ENCODE peak calls at places on chromosome 17, in six cellular contexts. I, E, H, K, T and W are unnamed samples.

GRCh38 chr17:78972507-78973105 is 7.1 kb downstream of the LGALS3BP start:
- DNase-seq in T (no peak), I (no peak), E (no peak), H (no peak), K (no peak), W (no peak)

GRCh38 chr17:28698253-28698941 is 13.3 kb downstream of the PROCA1 start:
- DNase-seq in K (no peak), I (peak), H (peak), T (no peak), E (no peak), W (no peak)

GRCh38 chr17:47279062-47279801 is 25.6 kb downstream of the ITGB3 start:
- DNase-seq in H (peak), K (no peak), I (no peak), E (peak), T (no peak), W (peak)

GRCh38 chr17:31388770-31389672 is 2.5 kb upstream of the RAB11FIP4 start:
- DNase-seq in E (no peak), K (no peak), H (peak), I (peak), T (no peak), W (no peak)

GRCh38 chr17:62963296-62963695 is 2.7 kb upstream of the TANC2 start:
- DNase-seq in H (no peak), T (no peak), I (peak), K (no peak), E (no peak), W (no peak)

GRCh38 chr17:81519284-81520020 is 6.9 kb upstream of the ACTG1 start:
- DNase-seq in K (no peak), H (peak), T (peak), I (peak), E (no peak), W (no peak)

GRCh38 chr17:28747801-28748750 is 4.3 kb downstream of the TRAF4 start:
- DNase-seq in T (no peak), H (no peak), I (no peak), K (no peak), E (no peak), W (no peak)

GRCh38 chr17:82077617-82078358 is 12.2 kb upstream of the DUS1L start:
- DNase-seq in E (peak), I (no peak), T (no peak), K (no peak), H (no peak), W (no peak)

GRCh38 chr17:7444682-7445010 is 215 bp upstream of the CHRNB1 start:
- DNase-seq in K (no peak), H (no peak), T (no peak), I (no peak), E (no peak), W (no peak)

GRCh38 chr17:68595986-68596385 is 5.2 kb downstream of the FAM20A start:
- DNase-seq in E (no peak), K (no peak), H (no peak), T (no peak), I (no peak), W (no peak)

GRCh38 chr17:437545-437944 is 84.9 kb upstream of the RPH3AL start:
- DNase-seq in T (no peak), E (no peak), I (no peak), K (no peak), H (no peak), W (no peak)

GRCh38 chr17:6098050-6098449 is 27.9 kb downstream of the WSCD1 start:
- DNase-seq in T (no peak), E (no peak), H (no peak), K (no peak), I (no peak), W (no peak)

GRCh38 chr17:81553616-81554181 is 1.5 kb upstream of the FAAP100 start:
- DNase-seq in I (peak), E (no peak), T (no peak), K (no peak), H (no peak), W (no peak)

GRCh38 chr17:10775740-10776333 is 28.1 kb downstream of the TMEM238L start:
- DNase-seq in E (no peak), K (no peak), I (no peak), H (no peak), T (no peak), W (no peak)

GRCh38 chr17:1239210-1239609 is 31.0 kb upstream of the BHLHA9 start:
- DNase-seq in E (no peak), K (no peak), H (no peak), T (no peak), I (no peak), W (no peak)

GRCh38 chr17:81690066-81690465 is 6.3 kb downstream of the HGS start:
- DNase-seq in K (no peak), E (no peak), T (no peak), I (no peak), H (no peak), W (no peak)

GRCh38 chr17:29563816-29564215 is 3.0 kb downstream of the ABHD15 start:
- DNase-seq in K (no peak), E (no peak), I (no peak), T (peak), H (peak), W (no peak)

GRCh38 chr17:601462-602303 is 113.0 kb downstream of the VPS53 start:
- DNase-seq in H (no peak), I (no peak), E (no peak), K (no peak), T (no peak), W (peak)

GRCh38 chr17:2711608-2712299 is at the start of gene CLUH:
- DNase-seq in K (peak), H (peak), I (peak), T (peak), E (peak), W (peak)

GRCh38 chr17:17030515-17031211 is 11.6 kb upstream of the MPRIP start:
- DNase-seq in H (no peak), I (no peak), E (no peak), K (no peak), T (no peak), W (no peak)

GRCh38 chr17:1231456-1231855 is 38.8 kb upstream of the BHLHA9 start:
- DNase-seq in H (peak), K (no peak), E (no peak), I (no peak), T (peak), W (peak)

GRCh38 chr17:4908711-4909496 is 6.0 kb upstream of the CHRNE start:
- DNase-seq in K (no peak), H (peak), E (peak), I (peak), T (peak), W (peak)

GRCh38 chr17:27293359-27293897 is 486 bp upstream of the WSB1 start:
- DNase-seq in T (no peak), K (no peak), H (no peak), E (no peak), I (no peak), W (no peak)

GRCh38 chr17:15943971-15944719 is 785 bp upstream of the ADORA2B start:
- DNase-seq in I (no peak), E (no peak), T (no peak), K (no peak), H (no peak), W (no peak)

GRCh38 chr17:29709861-29710849 is 87.4 kb upstream of the CORO6 start:
- DNase-seq in I (no peak), H (no peak), T (no peak), K (no peak), E (no peak), W (no peak)

GRCh38 chr17:72714357-72714966 is 378.0 kb downstream of the SLC39A11 start:
- DNase-seq in H (no peak), I (no peak), K (no peak), T (no peak), E (no peak), W (no peak)

GRCh38 chr17:48497103-48497502 is 33.7 kb downstream of the HOXB1 start:
- DNase-seq in T (no peak), E (no peak), K (no peak), I (no peak), H (no peak), W (no peak)

GRCh38 chr17:78132086-78132676 is 1.6 kb downstream of the TMC8 start:
- DNase-seq in I (no peak), T (peak), H (peak), E (peak), K (peak), W (peak)

GRCh38 chr17:14330492-14330920 is 29.6 kb downstream of the HS3ST3B1 start:
- DNase-seq in K (no peak), I (no peak), T (no peak), H (no peak), E (no peak), W (peak)

GRCh38 chr17:7851438-7852261 is 3.2 kb upstream of the TMEM88 start:
- DNase-seq in E (peak), H (peak), K (no peak), I (peak), T (peak), W (peak)

GRCh38 chr17:7842380-7842949 is 8.4 kb downstream of the KDM6B start:
- DNase-seq in H (peak), E (peak), T (peak), I (peak), K (no peak), W (no peak)

GRCh38 chr17:6660101-6660500 is 8.5 kb downstream of the C17orf100 start:
- DNase-seq in E (no peak), H (no peak), T (no peak), I (no peak), K (no peak), W (no peak)

GRCh38 chr17:19378416-19379293 is at the start of gene MAPK7:
- DNase-seq in T (no peak), E (no peak), I (no peak), H (no peak), K (no peak), W (no peak)

GRCh38 chr17:78962345-78962983 is 17.3 kb downstream of the LGALS3BP start:
- DNase-seq in I (no peak), K (no peak), E (no peak), H (peak), T (peak), W (no peak)

GRCh38 chr17:6568186-6568758 is 11.9 kb upstream of the PITPNM3 start:
- DNase-seq in I (no peak), H (peak), T (peak), E (no peak), K (no peak), W (no peak)

GRCh38 chr17:62611308-62611707 is 16.2 kb upstream of the MRC2 start:
- DNase-seq in I (no peak), T (no peak), H (no peak), E (no peak), K (no peak), W (no peak)

GRCh38 chr17:57819273-57819672 is 30.6 kb downstream of the MRPS23 start:
- DNase-seq in T (no peak), H (no peak), K (no peak), E (no peak), I (no peak), W (no peak)

GRCh38 chr17:57817299-57817698 is 32.5 kb downstream of the MRPS23 start:
- DNase-seq in K (no peak), I (no peak), E (no peak), T (no peak), H (no peak), W (no peak)

GRCh38 chr17:57819867-57820266 is 30.0 kb downstream of the MRPS23 start:
- DNase-seq in H (no peak), T (no peak), I (no peak), E (no peak), K (no peak), W (no peak)

GRCh38 chr17:57823469-57824401 is 26.1 kb downstream of the MRPS23 start:
- DNase-seq in E (no peak), I (no peak), K (no peak), T (no peak), H (no peak), W (no peak)

DNA sequence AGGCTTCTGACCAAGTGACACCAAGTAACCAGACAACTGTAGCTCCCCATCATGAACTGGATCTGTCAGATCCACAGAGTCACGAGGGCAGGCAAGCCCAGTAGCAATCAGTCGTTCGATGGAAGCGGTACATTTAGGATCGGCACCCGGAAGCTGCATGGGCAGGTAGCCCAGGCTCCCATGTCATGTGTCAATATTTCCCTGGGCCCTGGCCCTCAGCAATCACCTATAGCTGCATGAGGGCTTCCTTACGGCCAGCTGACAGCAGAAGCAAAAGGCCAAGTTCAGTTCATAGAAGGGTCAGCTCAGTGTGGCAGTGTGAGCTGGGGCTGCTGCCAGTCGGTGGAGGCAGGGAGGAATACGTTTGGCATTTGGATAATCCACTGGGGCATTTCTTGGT is 31.8 kb downstream of the MRPS23 start:
- DNase-seq in H (peak), I (no peak), K (no peak), E (no peak), T (no peak), W (no peak)
- H3K4me3 ChIP-seq in H (no peak), I (no peak), K (no peak), E (no peak), T (no peak), W (no peak)

GRCh38 chr17:75945202-75945601 is 4.4 kb upstream of the FBF1 start:
- DNase-seq in T (no peak), E (no peak), I (no peak), K (no peak), H (no peak), W (no peak)

GRCh38 chr17:75942473-75942872 is 1.6 kb upstream of the FBF1 start:
- DNase-seq in H (no peak), E (no peak), T (no peak), K (no peak), I (no peak), W (no peak)

GRCh38 chr17:75941442-75941819 is 589 bp upstream of the FBF1 start:
- DNase-seq in H (no peak), T (peak), E (no peak), K (no peak), I (no peak), W (no peak)

GRCh38 chr17:75937652-75938051 is 3.2 kb downstream of the FBF1 start:
- DNase-seq in I (no peak), H (no peak), T (no peak), K (no peak), E (no peak), W (no peak)

GRCh38 chr17:75940727-75941441 is at the start of gene FBF1:
- DNase-seq in H (peak), E (peak), I (peak), K (peak), T (peak), W (peak)
- TF ChIP-seq CTCF in H (no peak), E (no peak), I (no peak), K (no peak), T (no peak), W (no peak)

GRCh38 chr17:50137050-50137449 is 7.1 kb upstream of the SAMD14 start:
- DNase-seq in E (no peak), T (no peak), K (no peak), H (no peak), I (no peak), W (no peak)

GRCh38 chr17:50134206-50135110 is 4.5 kb upstream of the SAMD14 start:
- DNase-seq in E (no peak), K (no peak), I (no peak), H (no peak), T (no peak), W (no peak)

GRCh38 chr17:50136096-50136687 is 6.2 kb upstream of the SAMD14 start:
- DNase-seq in H (no peak), I (no peak), T (no peak), E (no peak), K (no peak), W (no peak)

GRCh38 chr17:50133769-50134099 is 3.8 kb upstream of the SAMD14 start:
- DNase-seq in I (no peak), E (no peak), T (no peak), H (no peak), K (no peak), W (no peak)

GRCh38 chr17:50135316-50136095 is 5.5 kb upstream of the SAMD14 start:
- DNase-seq in I (no peak), E (no peak), T (no peak), K (no peak), H (no peak), W (no peak)
- TF ChIP-seq POLR2A in I (no peak), E (no peak), T (no peak), K (no peak), H (no peak), W (no peak)

GRCh38 chr17:61595418-61595817 is 4.4 kb upstream of the NACA2 start:
- DNase-seq in I (no peak), E (no peak), K (no peak), H (no peak), T (no peak), W (no peak)
- H3K4me3 ChIP-seq in I (no peak), E (no peak), K (no peak), H (no peak), T (no peak), W (no peak)

DNA sequence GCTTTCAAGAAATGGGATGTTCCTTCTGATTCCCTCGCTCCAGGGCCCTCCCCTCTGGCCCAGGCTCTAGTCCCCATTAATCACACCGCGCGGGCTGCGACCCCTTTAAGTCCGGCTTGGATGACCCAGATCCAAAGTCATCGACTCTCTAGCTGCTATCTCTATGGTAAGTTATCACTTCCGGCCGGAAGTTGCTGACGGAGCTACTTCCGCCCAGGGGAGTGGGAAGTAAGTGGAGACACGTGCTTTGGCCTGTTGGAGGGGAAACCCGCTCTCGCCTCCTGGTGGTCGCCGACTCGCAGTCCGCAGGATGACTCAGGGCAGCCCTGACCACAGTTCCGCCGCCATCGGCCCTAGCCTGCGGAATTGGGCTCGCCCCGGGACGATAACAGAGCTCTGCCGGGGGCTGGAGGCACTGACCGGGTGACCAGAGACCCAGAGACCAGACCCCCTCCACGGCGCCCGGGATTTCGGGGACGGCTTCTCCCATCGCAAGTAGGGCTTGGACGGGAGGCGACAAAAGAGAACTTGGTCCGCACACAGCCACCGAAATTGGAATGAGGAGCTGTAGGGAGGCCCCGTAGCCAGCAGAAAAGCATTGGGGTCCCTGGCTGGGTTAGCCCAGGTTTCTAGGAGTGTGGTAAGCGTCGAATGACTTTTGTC is 52.2 kb upstream of the SEC14L1 start:
- DNase-seq in K (peak), E (peak), H (peak), T (peak), I (peak), W (peak)
- TF ChIP-seq CTCF in K (peak), E (peak), H (peak), T (peak), I (peak), W (peak)

DNA sequence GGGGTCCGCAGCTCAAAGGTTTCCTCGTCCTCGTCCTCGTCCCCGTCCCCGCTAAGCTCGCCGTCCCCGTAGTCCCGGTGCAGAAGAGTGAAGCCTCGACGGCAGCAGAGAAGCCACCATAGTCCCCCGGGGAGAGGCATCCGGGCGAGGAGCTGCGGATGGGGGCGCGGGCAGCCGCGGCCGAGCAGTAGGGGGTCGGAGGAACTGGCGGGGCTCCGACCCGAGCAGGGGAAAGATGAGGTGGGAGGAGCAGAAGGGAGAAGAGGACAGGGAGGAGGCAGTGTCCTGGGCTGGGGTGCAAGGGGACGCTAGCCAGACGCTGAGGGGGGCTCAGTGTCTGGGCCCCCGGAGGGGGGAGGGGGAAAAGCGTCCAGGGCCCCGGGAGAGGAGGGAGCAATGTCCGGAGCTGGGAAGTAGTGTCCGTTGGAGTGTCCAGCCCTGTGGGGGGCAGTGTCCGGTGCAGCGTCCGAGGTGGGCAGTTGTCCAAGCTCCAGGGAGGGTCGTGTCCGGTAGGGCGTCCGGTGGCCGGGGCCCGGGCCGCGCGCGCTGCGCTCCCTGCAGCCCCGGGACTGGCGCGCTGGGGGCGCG is at the start of gene PLEKHH3:
- DNase-seq in E (no peak), K (no peak), H (no peak), I (no peak), T (peak), W (peak)
- TF ChIP-seq POLR2A in E (peak), K (no peak), H (peak), I (peak), T (no peak), W (peak)

DNA sequence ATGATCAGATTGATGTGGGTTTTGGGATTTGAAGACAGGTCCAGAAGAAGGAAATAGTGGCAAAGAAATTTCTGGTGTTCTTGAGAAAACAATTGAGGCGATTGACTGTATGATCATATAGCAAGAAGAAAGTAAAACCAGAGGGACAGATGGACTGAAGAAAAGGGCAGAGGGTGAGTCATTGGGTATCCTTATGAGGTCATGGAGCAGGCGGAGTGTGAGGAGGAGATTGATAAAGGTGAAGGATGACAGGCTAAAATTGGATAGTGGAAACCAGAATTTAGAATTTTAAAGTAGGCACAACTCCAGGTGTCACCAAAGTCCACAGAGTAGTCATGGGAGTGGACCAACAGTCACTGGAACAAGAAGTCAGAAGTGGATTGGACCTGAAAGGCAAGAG is 1.4 kb upstream of the KRT28 start:
- DNase-seq in T (no peak), I (no peak), E (no peak), H (no peak), K (no peak), W (no peak)
- H3K4me3 ChIP-seq in T (no peak), I (no peak), E (no peak), H (no peak), K (no peak), W (no peak)

GRCh38 chr17:57121308-57122042 is 36.4 kb downstream of the AKAP1 start:
- DNase-seq in H (peak), K (no peak), E (no peak), T (no peak), I (peak), W (no peak)
- TF ChIP-seq CTCF in H (no peak), K (peak), E (peak), T (no peak), I (peak), W (no peak)

GRCh38 chr17:36601303-36602029 is at the start of gene MRM1:
- DNase-seq in H (peak), T (peak), E (peak), K (peak), I (peak), W (peak)
- TF ChIP-seq POLR2A in H (peak), T (peak), E (peak), K (no peak), I (peak), W (no peak)

GRCh38 chr17:39164675-39165143 is 1.3 kb downstream of the ARL5C start:
- DNase-seq in E (peak), T (peak), K (no peak), H (peak), I (peak), W (peak)
- H3K4me3 ChIP-seq in E (peak), T (peak), K (peak), H (peak), I (peak), W (no peak)